ENCODE peak calls at places on chromosome 16, in ten cellular contexts. W is AG09309; L is hippocampal formation; V is adrenal gland; E is stimulated activated naive B cell treated with anti-CD40 and anti-IgM and Interleukin-4, amounts not matched to agents 10 μg/mL and 1 μg/mL and 100 μg/mL, for 72 hours; N is germinal center; Y is tibial artery; X is fibroblast of the aortic adventitia; K is naive B cell; O is LHCN-M2. M is an unnamed sample.

GRCh38 chr16:51031598-51031997 is 119.5 kb downstream of the SALL1 start:
- DNase-seq in W (no peak), L (no peak), V (no peak), E (no peak), N (no peak), Y (no peak), X (no peak), K (no peak), O (no peak), M (no peak)

GRCh38 chr16:58970775-58971174 is 236.7 kb upstream of the GOT2 start:
- DNase-seq in W (no peak), L (no peak), V (no peak), E (no peak), N (no peak), Y (no peak), X (no peak), K (no peak), O (peak), M (no peak)

GRCh38 chr16:24747425-24747824 is 18.0 kb downstream of the TNRC6A start:
- DNase-seq in W (no peak), L (no peak), V (no peak), E (no peak), N (no peak), Y (no peak), X (no peak), K (no peak), O (peak), M (no peak)

GRCh38 chr16:48420437-48420836 is 35.2 kb upstream of the SIAH1 start:
- DNase-seq in W (no peak), L (no peak), V (no peak), E (no peak), N (no peak), Y (no peak), X (no peak), K (no peak), O (no peak), M (no peak)

GRCh38 chr16:54402270-54402669 is 115.7 kb upstream of the IRX3 start:
- DNase-seq in W (peak), L (no peak), V (no peak), E (no peak), N (no peak), Y (no peak), X (peak), K (no peak), O (no peak), M (no peak)

GRCh38 chr16:48217708-48218107 is 26.4 kb upstream of the LONP2 start:
- DNase-seq in W (no peak), L (no peak), V (no peak), E (no peak), N (no peak), Y (no peak), X (no peak), K (no peak), O (no peak), M (no peak)

GRCh38 chr16:26963109-26963508 is 103.6 kb upstream of the C16orf82 start:
- DNase-seq in W (no peak), L (no peak), V (peak), E (no peak), N (peak), Y (no peak), X (peak), K (no peak), O (no peak), M (no peak)

GRCh38 chr16:84930298-84931106 is 80.8 kb downstream of the ZDHHC7 start:
- DNase-seq in W (no peak), L (no peak), V (no peak), E (no peak), N (no peak), Y (no peak), X (no peak), K (no peak), O (no peak), M (no peak)

GRCh38 chr16:56583351-56583910 is 5.9 kb upstream of the MT3 start:
- DNase-seq in W (no peak), L (no peak), V (no peak), E (no peak), N (no peak), Y (no peak), X (no peak), K (no peak), O (no peak), M (no peak)

GRCh38 chr16:67993207-67994036 is 5.9 kb downstream of the DPEP2 start:
- DNase-seq in W (no peak), L (peak), V (peak), E (peak), N (peak), Y (peak), X (peak), K (peak), O (peak), M (peak)

GRCh38 chr16:87298857-87299465 is 18.2 kb downstream of the C16orf95 start:
- DNase-seq in W (no peak), L (no peak), V (no peak), E (no peak), N (no peak), Y (no peak), X (no peak), K (no peak), O (no peak), M (no peak)

GRCh38 chr16:55655381-55655708 is 443 bp upstream of the SLC6A2 start:
- DNase-seq in W (no peak), L (no peak), V (no peak), E (no peak), N (no peak), Y (no peak), X (no peak), K (no peak), O (no peak), M (no peak)